ENCODE peak calls at places on chromosome 22, in four cellular contexts. S is GM23248; P is stimulated activated CD8-positive, alpha-beta memory T cell treated with anti-CD3 and anti-CD28 coated beads, Interleukin-4, amount 100 ng/mL, for 1 hour; D is NCI-H510A treated with DMSO at 0.1 percent for 48 hours. U is an unnamed sample.
A peak's percentile ranks its signal among the peaks of the same experiment; 100 is the strongest.

GRCh38 chr22:26053737-26054316 is 115.4 kb upstream of the SEZ6L start:
- DNase-seq in S (no peak), P (no peak), D (no peak), U (no peak)

GRCh38 chr22:45775569-45776312 is 104.1 kb downstream of the ATXN10 start:
- DNase-seq in S (no peak), P (no peak), D (no peak), U (no peak)

GRCh38 chr22:47629791-47630655 is 867.6 kb downstream of the TBC1D22A start:
- DNase-seq in S (no peak), P (no peak), D (no peak), U (no peak)

GRCh38 chr22:42611076-42611475 is 3.6 kb downstream of the POLDIP3 start:
- DNase-seq in S (peak; percentile 70), P (no peak), D (no peak), U (no peak)

GRCh38 chr22:48705917-48706605 is 1121.6 kb downstream of the BRD1 start:
- DNase-seq in S (no peak), P (no peak), D (no peak), U (no peak)

GRCh38 chr22:33083212-33083611 is 25.0 kb upstream of the SYN3 start:
- DNase-seq in S (peak; percentile 6), P (no peak), D (no peak), U (no peak)

GRCh38 chr22:27460596-27461347 is 340.8 kb downstream of the MN1 start:
- DNase-seq in S (peak; percentile 88), P (no peak), D (no peak), U (peak; percentile 30)

GRCh38 chr22:35525687-35526332 is 14.8 kb upstream of the RASD2 start:
- DNase-seq in S (no peak), P (no peak), D (peak; percentile 42), U (no peak)

GRCh38 chr22:44419429-44419828 is 78.6 kb downstream of the RTL6 start:
- DNase-seq in S (no peak), P (no peak), D (no peak), U (no peak)

GRCh38 chr22:37843746-37844089 is 416 bp downstream of the ANKRD54 start:
- DNase-seq in S (peak; percentile 74), P (peak; percentile 13), D (peak; percentile 26), U (peak; percentile 29)

GRCh38 chr22:46293591-46294260 is 2.9 kb upstream of the GTSE1 start:
- DNase-seq in S (peak; percentile 83), P (no peak), D (no peak), U (no peak)

GRCh38 chr22:20531404-20532181 is 24.2 kb downstream of the MED15 start:
- DNase-seq in S (peak; percentile 96), P (no peak), D (peak; percentile 74), U (peak; percentile 96)

GRCh38 chr22:44589831-44590230 is 91.8 kb upstream of the RTL6 start:
- DNase-seq in S (no peak), P (no peak), D (no peak), U (no peak)

GRCh38 chr22:39457546-39458442 is 982 bp downstream of the MGAT3 start:
- DNase-seq in S (no peak), P (no peak), D (no peak), U (no peak)

GRCh38 chr22:32480238-32480637 is 5.6 kb downstream of the FBXO7 start:
- DNase-seq in S (no peak), P (no peak), D (no peak), U (no peak)

GRCh38 chr22:49994361-49995058 is 18.1 kb downstream of the IL17REL start:
- DNase-seq in S (no peak), P (no peak), D (no peak), U (no peak)

GRCh38 chr22:24184057-24184798 is 2.9 kb downstream of the SUSD2 start:
- DNase-seq in S (no peak), P (no peak), D (no peak), U (no peak)

GRCh38 chr22:31857247-31857646 is 87.1 kb upstream of the YWHAH start:
- DNase-seq in S (no peak), P (no peak), D (peak; percentile 88), U (no peak)

GRCh38 chr22:28017558-28017820 is 98.4 kb upstream of the PITPNB start:
- DNase-seq in S (no peak), P (no peak), D (no peak), U (no peak)

GRCh38 chr22:45904236-45904635 is 72.7 kb downstream of the WNT7B start:
- DNase-seq in S (no peak), P (no peak), D (no peak), U (no peak)

GRCh38 chr22:45996241-45997076 is 19.5 kb upstream of the WNT7B start:
- DNase-seq in S (peak; percentile 94), P (no peak), D (no peak), U (peak; percentile 54)

GRCh38 chr22:49365191-49365837 is 462.4 kb downstream of the BRD1 start:
- DNase-seq in S (no peak), P (no peak), D (no peak), U (no peak)

GRCh38 chr22:34696557-34696956 is 369.4 kb upstream of the ISX start:
- DNase-seq in S (peak; percentile 1), P (no peak), D (no peak), U (no peak)

GRCh38 chr22:37848587-37849088 is 581 bp upstream of the EIF3L start:
- DNase-seq in S (peak; percentile 76), P (no peak), D (peak; percentile 14), U (no peak)

GRCh38 chr22:28955817-28956216 is 72.4 kb downstream of the ZNRF3 start:
- DNase-seq in S (no peak), P (peak; percentile 36), D (no peak), U (peak; percentile 21)

GRCh38 chr22:29907753-29908515 is 25.0 kb downstream of the MTMR3 start:
- DNase-seq in S (peak; percentile 83), P (no peak), D (peak; percentile 42), U (peak; percentile 87)

GRCh38 chr22:34414467-34415440 is 494.5 kb upstream of the LARGE1 start:
- DNase-seq in S (peak; percentile 3), P (no peak), D (peak; percentile 4), U (no peak)

GRCh38 chr22:29883831-29884139 is 811 bp downstream of the MTMR3 start:
- DNase-seq in S (no peak), P (no peak), D (no peak), U (no peak)

GRCh38 chr22:44638966-44639739 is 62.9 kb upstream of the PRR5 start:
- DNase-seq in S (peak; percentile 78), P (no peak), D (no peak), U (no peak)

GRCh38 chr22:48534395-48534958 is 1293.2 kb downstream of the BRD1 start:
- DNase-seq in S (no peak), P (no peak), D (no peak), U (no peak)